ENCODE peak calls at places on chromosomes 6 and 20, in eight cellular contexts. One of them, this sample, is unnamed.

GRCh38 chr20:18005170-18005989 is 36.6 kb downstream of the MGME1 start:
- DNase-seq in neural progenitor cell: no peak
- DNase-seq in dorsolateral prefrontal cortex: peak; percentile 67
- DNase-seq in progenitor cell of endocrine pancreas: no peak
- DNase-seq in activated B cell treated with CpG ODN at 0.5 μM for 24 hours: peak; percentile 26
- DNase-seq in A549: no peak
- DNase-seq in brain microvascular endothelial cell: no peak
- DNase-seq in neural crest cell: no peak
- DNase-seq in this sample: no peak

GRCh38 chr20:46482864-46483263 is 30.5 kb downstream of the ZNF334 start:
- DNase-seq in brain microvascular endothelial cell: no peak
- DNase-seq in dorsolateral prefrontal cortex: no peak
- DNase-seq in neural crest cell: no peak
- DNase-seq in A549: no peak
- DNase-seq in neural progenitor cell: no peak
- DNase-seq in activated B cell treated with CpG ODN at 0.5 μM for 24 hours: no peak
- DNase-seq in progenitor cell of endocrine pancreas: no peak
- DNase-seq in this sample: no peak

GRCh38 chr20:48286571-48287551 is 501.6 kb upstream of the SULF2 start:
- DNase-seq in activated B cell treated with CpG ODN at 0.5 μM for 24 hours: no peak
- DNase-seq in brain microvascular endothelial cell: no peak
- DNase-seq in dorsolateral prefrontal cortex: no peak
- DNase-seq in neural crest cell: no peak
- DNase-seq in A549: no peak
- DNase-seq in neural progenitor cell: no peak
- DNase-seq in progenitor cell of endocrine pancreas: no peak
- DNase-seq in this sample: no peak

GRCh38 chr20:44967207-44967807 is 995 bp downstream of the STK4 start:
- DNase-seq in neural progenitor cell: no peak
- DNase-seq in progenitor cell of endocrine pancreas: no peak
- DNase-seq in dorsolateral prefrontal cortex: no peak
- DNase-seq in brain microvascular endothelial cell: no peak
- DNase-seq in A549: no peak
- DNase-seq in neural crest cell: no peak
- DNase-seq in activated B cell treated with CpG ODN at 0.5 μM for 24 hours: peak; percentile 24
- DNase-seq in this sample: no peak

GRCh38 chr6:134908906-134909516 is 40.9 kb downstream of the ALDH8A1 start:
- DNase-seq in dorsolateral prefrontal cortex: peak; percentile 69
- DNase-seq in brain microvascular endothelial cell: peak; percentile 99
- DNase-seq in A549: peak; percentile 58
- DNase-seq in neural progenitor cell: no peak
- DNase-seq in neural crest cell: no peak
- DNase-seq in activated B cell treated with CpG ODN at 0.5 μM for 24 hours: no peak
- DNase-seq in progenitor cell of endocrine pancreas: no peak
- DNase-seq in this sample: no peak

GRCh38 chr20:64114356-64114971 is 7.1 kb upstream of the NPBWR2 start:
- DNase-seq in neural crest cell: no peak
- DNase-seq in A549: no peak
- DNase-seq in neural progenitor cell: no peak
- DNase-seq in brain microvascular endothelial cell: no peak
- DNase-seq in activated B cell treated with CpG ODN at 0.5 μM for 24 hours: no peak
- DNase-seq in dorsolateral prefrontal cortex: no peak
- DNase-seq in progenitor cell of endocrine pancreas: no peak
- DNase-seq in this sample: no peak

GRCh38 chr20:58179432-58180099 is 48.9 kb downstream of the ANKRD60 start:
- DNase-seq in brain microvascular endothelial cell: peak; percentile 15
- DNase-seq in activated B cell treated with CpG ODN at 0.5 μM for 24 hours: peak; percentile 75
- DNase-seq in dorsolateral prefrontal cortex: peak; percentile 56
- DNase-seq in neural progenitor cell: peak; percentile 78
- DNase-seq in progenitor cell of endocrine pancreas: peak; percentile 73
- DNase-seq in A549: peak; percentile 48
- DNase-seq in neural crest cell: peak; percentile 80
- DNase-seq in this sample: peak; percentile 39

GRCh38 chr6:35014341-35014740 is 125.3 kb downstream of the ANKS1A start:
- DNase-seq in progenitor cell of endocrine pancreas: no peak
- DNase-seq in neural crest cell: no peak
- DNase-seq in neural progenitor cell: no peak
- DNase-seq in dorsolateral prefrontal cortex: peak; percentile 77
- DNase-seq in activated B cell treated with CpG ODN at 0.5 μM for 24 hours: no peak
- DNase-seq in brain microvascular endothelial cell: no peak
- DNase-seq in A549: no peak
- DNase-seq in this sample: no peak

GRCh38 chr6:6176132-6176531 is 144.3 kb downstream of the F13A1 start:
- DNase-seq in neural progenitor cell: no peak
- DNase-seq in dorsolateral prefrontal cortex: no peak
- DNase-seq in brain microvascular endothelial cell: no peak
- DNase-seq in activated B cell treated with CpG ODN at 0.5 μM for 24 hours: no peak
- DNase-seq in A549: no peak
- DNase-seq in neural crest cell: no peak
- DNase-seq in progenitor cell of endocrine pancreas: no peak
- DNase-seq in this sample: no peak

GRCh38 chr20:40807094-40807623 is 118.1 kb upstream of the MAFB start:
- DNase-seq in brain microvascular endothelial cell: no peak
- DNase-seq in progenitor cell of endocrine pancreas: no peak
- DNase-seq in dorsolateral prefrontal cortex: no peak
- DNase-seq in neural progenitor cell: no peak
- DNase-seq in A549: no peak
- DNase-seq in activated B cell treated with CpG ODN at 0.5 μM for 24 hours: no peak
- DNase-seq in neural crest cell: no peak
- DNase-seq in this sample: no peak

GRCh38 chr20:38941726-38942389 is 15.6 kb downstream of the FAM83D start:
- DNase-seq in brain microvascular endothelial cell: no peak
- DNase-seq in A549: no peak
- DNase-seq in dorsolateral prefrontal cortex: no peak
- DNase-seq in progenitor cell of endocrine pancreas: no peak
- DNase-seq in neural crest cell: no peak
- DNase-seq in activated B cell treated with CpG ODN at 0.5 μM for 24 hours: no peak
- DNase-seq in neural progenitor cell: no peak
- DNase-seq in this sample: no peak

GRCh38 chr6:40723967-40724366 is 136.8 kb upstream of the LRFN2 start:
- DNase-seq in brain microvascular endothelial cell: peak; percentile 37
- DNase-seq in progenitor cell of endocrine pancreas: no peak
- DNase-seq in dorsolateral prefrontal cortex: no peak
- DNase-seq in neural crest cell: no peak
- DNase-seq in A549: no peak
- DNase-seq in activated B cell treated with CpG ODN at 0.5 μM for 24 hours: no peak
- DNase-seq in neural progenitor cell: no peak
- DNase-seq in this sample: no peak

GRCh38 chr6:20286968-20287565 is 74.8 kb upstream of the MBOAT1 start:
- DNase-seq in neural progenitor cell: no peak
- DNase-seq in dorsolateral prefrontal cortex: no peak
- DNase-seq in progenitor cell of endocrine pancreas: no peak
- DNase-seq in A549: no peak
- DNase-seq in neural crest cell: no peak
- DNase-seq in brain microvascular endothelial cell: no peak
- DNase-seq in activated B cell treated with CpG ODN at 0.5 μM for 24 hours: no peak
- DNase-seq in this sample: no peak

GRCh38 chr6:68196645-68197044 is 438.4 kb upstream of the ADGRB3 start:
- DNase-seq in A549: no peak
- DNase-seq in neural crest cell: no peak
- DNase-seq in brain microvascular endothelial cell: peak; percentile 28
- DNase-seq in activated B cell treated with CpG ODN at 0.5 μM for 24 hours: no peak
- DNase-seq in dorsolateral prefrontal cortex: no peak
- DNase-seq in progenitor cell of endocrine pancreas: no peak
- DNase-seq in neural progenitor cell: peak; percentile 3
- DNase-seq in this sample: no peak

GRCh38 chr20:60572991-60573390 is 614.8 kb downstream of the CDH26 start:
- DNase-seq in neural crest cell: no peak
- DNase-seq in brain microvascular endothelial cell: no peak
- DNase-seq in neural progenitor cell: no peak
- DNase-seq in dorsolateral prefrontal cortex: no peak
- DNase-seq in A549: no peak
- DNase-seq in progenitor cell of endocrine pancreas: no peak
- DNase-seq in activated B cell treated with CpG ODN at 0.5 μM for 24 hours: no peak
- DNase-seq in this sample: no peak

GRCh38 chr20:64065973-64066341 is 3.0 kb downstream of the TCEA2 start:
- DNase-seq in dorsolateral prefrontal cortex: no peak
- DNase-seq in brain microvascular endothelial cell: peak; percentile 54
- DNase-seq in activated B cell treated with CpG ODN at 0.5 μM for 24 hours: peak; percentile 40
- DNase-seq in progenitor cell of endocrine pancreas: no peak
- DNase-seq in neural crest cell: no peak
- DNase-seq in neural progenitor cell: no peak
- DNase-seq in A549: no peak
- DNase-seq in this sample: no peak

GRCh38 chr6:107621216-107621940 is 131.5 kb downstream of the SOBP start:
- DNase-seq in progenitor cell of endocrine pancreas: no peak
- DNase-seq in brain microvascular endothelial cell: no peak
- DNase-seq in neural crest cell: no peak
- DNase-seq in A549: no peak
- DNase-seq in activated B cell treated with CpG ODN at 0.5 μM for 24 hours: no peak
- DNase-seq in dorsolateral prefrontal cortex: no peak
- DNase-seq in neural progenitor cell: no peak
- DNase-seq in this sample: no peak

GRCh38 chr6:126176266-126176665 is 163.6 kb upstream of the CENPW start:
- DNase-seq in neural progenitor cell: peak; percentile 40
- DNase-seq in dorsolateral prefrontal cortex: no peak
- DNase-seq in A549: no peak
- DNase-seq in activated B cell treated with CpG ODN at 0.5 μM for 24 hours: no peak
- DNase-seq in neural crest cell: no peak
- DNase-seq in brain microvascular endothelial cell: peak; percentile 35
- DNase-seq in progenitor cell of endocrine pancreas: no peak
- DNase-seq in this sample: no peak

GRCh38 chr6:35203680-35204079 is 10.1 kb upstream of the SCUBE3 start:
- DNase-seq in neural crest cell: no peak
- DNase-seq in neural progenitor cell: no peak
- DNase-seq in A549: no peak
- DNase-seq in activated B cell treated with CpG ODN at 0.5 μM for 24 hours: no peak
- DNase-seq in dorsolateral prefrontal cortex: no peak
- DNase-seq in progenitor cell of endocrine pancreas: no peak
- DNase-seq in brain microvascular endothelial cell: no peak
- DNase-seq in this sample: no peak

GRCh38 chr6:39254999-39255535 is 25.8 kb upstream of the KCNK5 start:
- DNase-seq in activated B cell treated with CpG ODN at 0.5 μM for 24 hours: no peak
- DNase-seq in neural crest cell: no peak
- DNase-seq in neural progenitor cell: no peak
- DNase-seq in A549: no peak
- DNase-seq in brain microvascular endothelial cell: no peak
- DNase-seq in dorsolateral prefrontal cortex: no peak
- DNase-seq in progenitor cell of endocrine pancreas: no peak
- DNase-seq in this sample: no peak

GRCh38 chr6:40623931-40624330 is 36.8 kb upstream of the LRFN2 start:
- DNase-seq in neural crest cell: no peak
- DNase-seq in progenitor cell of endocrine pancreas: no peak
- DNase-seq in A549: no peak
- DNase-seq in activated B cell treated with CpG ODN at 0.5 μM for 24 hours: no peak
- DNase-seq in brain microvascular endothelial cell: no peak
- DNase-seq in dorsolateral prefrontal cortex: no peak
- DNase-seq in neural progenitor cell: no peak
- DNase-seq in this sample: no peak

DNA sequence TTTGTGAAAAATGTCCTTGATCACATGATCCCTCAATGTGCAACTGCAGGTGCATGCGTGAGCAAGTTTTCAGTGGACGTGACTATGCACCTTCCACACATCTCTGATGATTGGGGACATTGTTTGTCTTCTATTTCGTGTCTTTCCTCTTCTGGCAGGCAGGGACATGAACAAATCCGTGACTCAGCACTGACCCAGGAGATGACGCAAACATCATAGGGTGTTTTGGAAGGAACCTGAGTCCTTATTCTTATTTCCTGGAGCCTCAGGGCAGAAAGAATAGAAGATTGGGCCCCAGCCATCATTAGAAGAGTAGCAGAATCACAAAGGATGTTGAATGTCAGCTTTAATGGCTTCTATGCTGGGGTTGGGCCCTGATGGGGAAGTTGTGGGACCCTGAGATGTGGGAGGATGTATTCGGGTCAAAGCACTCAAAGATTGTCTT is 11.9 kb upstream of the SIRPD start:
- DNase-seq in brain microvascular endothelial cell: peak; percentile 18
- DNase-seq in activated B cell treated with CpG ODN at 0.5 μM for 24 hours: no peak
- DNase-seq in dorsolateral prefrontal cortex: no peak
- DNase-seq in neural crest cell: no peak
- DNase-seq in progenitor cell of endocrine pancreas: no peak
- DNase-seq in neural progenitor cell: no peak
- DNase-seq in A549: peak; percentile 56
- DNase-seq in this sample: no peak
- TF ChIP-seq CTCF in brain microvascular endothelial cell: no peak
- TF ChIP-seq CTCF in activated B cell treated with CpG ODN at 0.5 μM for 24 hours: no peak
- TF ChIP-seq CTCF in dorsolateral prefrontal cortex: no peak
- TF ChIP-seq CTCF in neural crest cell: no peak
- TF ChIP-seq CTCF in progenitor cell of endocrine pancreas: no peak
- TF ChIP-seq CTCF in neural progenitor cell: no peak
- TF ChIP-seq CTCF in A549: no peak
- TF ChIP-seq CTCF in this sample: no peak

GRCh38 chr20:37095609-37096414 is at the start of gene RBL1:
- DNase-seq in neural progenitor cell: peak; percentile 94
- DNase-seq in neural crest cell: peak; percentile 80
- DNase-seq in dorsolateral prefrontal cortex: peak; percentile 86
- DNase-seq in activated B cell treated with CpG ODN at 0.5 μM for 24 hours: peak; percentile 85
- DNase-seq in progenitor cell of endocrine pancreas: peak; percentile 74
- DNase-seq in brain microvascular endothelial cell: peak; percentile 67
- DNase-seq in A549: peak; percentile 87
- DNase-seq in this sample: peak; percentile 48
- TF ChIP-seq CTCF in neural progenitor cell: peak; percentile 27
- TF ChIP-seq CTCF in neural crest cell: peak; percentile 21
- TF ChIP-seq CTCF in dorsolateral prefrontal cortex: peak; percentile 56
- TF ChIP-seq CTCF in activated B cell treated with CpG ODN at 0.5 μM for 24 hours: no peak
- TF ChIP-seq CTCF in progenitor cell of endocrine pancreas: no peak
- TF ChIP-seq CTCF in brain microvascular endothelial cell: peak; percentile 57
- TF ChIP-seq CTCF in A549: no peak
- TF ChIP-seq CTCF in this sample: peak; percentile 3

DNA sequence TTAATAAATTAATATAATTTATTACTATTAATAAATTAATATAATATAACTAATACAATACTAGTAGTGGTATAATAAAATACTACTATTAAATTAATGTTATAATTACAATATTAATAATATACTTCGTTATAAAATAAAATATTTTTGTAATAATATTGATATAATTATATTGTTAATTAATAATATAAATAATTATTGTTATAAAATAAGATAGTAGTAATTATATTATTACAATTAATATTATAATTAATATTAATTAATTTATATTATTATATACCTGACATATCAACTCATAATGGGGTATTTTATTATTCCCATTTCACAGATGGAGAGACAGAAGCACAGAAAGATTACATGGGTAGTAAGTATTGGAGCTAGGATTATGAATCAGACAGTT is 8.9 kb downstream of the BEND6 start:
- DNase-seq in progenitor cell of endocrine pancreas: no peak
- DNase-seq in brain microvascular endothelial cell: no peak
- DNase-seq in neural crest cell: no peak
- DNase-seq in dorsolateral prefrontal cortex: no peak
- DNase-seq in activated B cell treated with CpG ODN at 0.5 μM for 24 hours: no peak
- DNase-seq in A549: no peak
- DNase-seq in neural progenitor cell: no peak
- DNase-seq in this sample: no peak
- TF ChIP-seq CTCF in progenitor cell of endocrine pancreas: no peak
- TF ChIP-seq CTCF in brain microvascular endothelial cell: no peak
- TF ChIP-seq CTCF in neural crest cell: no peak
- TF ChIP-seq CTCF in dorsolateral prefrontal cortex: no peak
- TF ChIP-seq CTCF in activated B cell treated with CpG ODN at 0.5 μM for 24 hours: no peak
- TF ChIP-seq CTCF in A549: no peak
- TF ChIP-seq CTCF in neural progenitor cell: no peak
- TF ChIP-seq CTCF in this sample: no peak

DNA sequence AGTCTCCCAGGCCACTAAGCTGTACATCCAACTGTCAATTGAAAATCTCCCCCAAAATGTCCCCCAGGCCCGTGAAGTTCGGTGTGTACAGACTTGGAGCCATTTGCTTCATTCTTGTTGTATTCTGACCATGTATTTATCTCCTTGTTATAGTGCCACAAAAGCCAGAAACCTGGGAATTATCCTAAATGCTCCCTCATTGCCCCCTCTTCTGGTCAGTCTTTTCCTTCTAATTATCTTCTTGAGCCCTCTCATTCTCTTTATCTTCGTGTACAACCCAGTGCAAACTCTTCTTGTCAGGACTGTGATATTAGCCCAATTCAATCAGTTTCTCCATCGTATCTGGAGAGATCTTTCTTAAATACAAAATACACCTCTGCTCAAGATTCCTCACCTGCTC is 64.7 kb downstream of the RFX6 start:
- DNase-seq in A549: no peak
- DNase-seq in neural progenitor cell: peak; percentile 45
- DNase-seq in brain microvascular endothelial cell: no peak
- DNase-seq in dorsolateral prefrontal cortex: no peak
- DNase-seq in activated B cell treated with CpG ODN at 0.5 μM for 24 hours: no peak
- DNase-seq in progenitor cell of endocrine pancreas: no peak
- DNase-seq in neural crest cell: no peak
- DNase-seq in this sample: no peak
- TF ChIP-seq CTCF in A549: no peak
- TF ChIP-seq CTCF in neural progenitor cell: peak; percentile 51
- TF ChIP-seq CTCF in brain microvascular endothelial cell: peak; percentile 13
- TF ChIP-seq CTCF in dorsolateral prefrontal cortex: no peak
- TF ChIP-seq CTCF in activated B cell treated with CpG ODN at 0.5 μM for 24 hours: no peak
- TF ChIP-seq CTCF in progenitor cell of endocrine pancreas: peak; percentile 27
- TF ChIP-seq CTCF in neural crest cell: no peak
- TF ChIP-seq CTCF in this sample: no peak